ENCODE peak calls at places on chromosomes 7 and 10, in five cellular contexts. One of them, this sample, is unnamed.

GRCh38 chr7:95047291-95047690 is 139.9 kb downstream of the PPP1R9A start:
- DNase-seq in Ammon's horn: no peak
- DNase-seq in brain microvascular endothelial cell: no peak
- DNase-seq in HEK293T: no peak
- DNase-seq in left ventricle myocardium superior: no peak
- DNase-seq in this sample: no peak

GRCh38 chr10:121702351-121703320 is 104.4 kb upstream of the FGFR2 start:
- DNase-seq in HEK293T: no peak
- DNase-seq in brain microvascular endothelial cell: peak; percentile 93
- DNase-seq in Ammon's horn: no peak
- DNase-seq in left ventricle myocardium superior: no peak
- DNase-seq in this sample: no peak

GRCh38 chr10:92382631-92383030 is 91.7 kb downstream of the MARCHF5 start:
- DNase-seq in left ventricle myocardium superior: no peak
- DNase-seq in Ammon's horn: no peak
- DNase-seq in HEK293T: no peak
- DNase-seq in brain microvascular endothelial cell: no peak
- DNase-seq in this sample: peak; percentile 81

GRCh38 chr10:121418126-121418777 is 180.0 kb downstream of the FGFR2 start:
- DNase-seq in brain microvascular endothelial cell: no peak
- DNase-seq in left ventricle myocardium superior: no peak
- DNase-seq in Ammon's horn: no peak
- DNase-seq in HEK293T: no peak
- DNase-seq in this sample: no peak

GRCh38 chr7:66176914-66177313 is 28.2 kb upstream of the TPST1 start:
- DNase-seq in HEK293T: no peak
- DNase-seq in brain microvascular endothelial cell: no peak
- DNase-seq in Ammon's horn: no peak
- DNase-seq in left ventricle myocardium superior: no peak
- DNase-seq in this sample: no peak

GRCh38 chr7:27096756-27097514 is 1.1 kb upstream of the HOXA1 start:
- DNase-seq in left ventricle myocardium superior: no peak
- DNase-seq in brain microvascular endothelial cell: no peak
- DNase-seq in HEK293T: no peak
- DNase-seq in Ammon's horn: peak; percentile 12
- DNase-seq in this sample: no peak

GRCh38 chr10:118753331-118753730 is 1.4 kb downstream of the CACUL1 start:
- DNase-seq in left ventricle myocardium superior: no peak
- DNase-seq in brain microvascular endothelial cell: peak; percentile 17
- DNase-seq in Ammon's horn: no peak
- DNase-seq in HEK293T: no peak
- DNase-seq in this sample: no peak

GRCh38 chr7:127821146-127821545 is 169.2 kb downstream of the SND1 start:
- DNase-seq in brain microvascular endothelial cell: no peak
- DNase-seq in HEK293T: no peak
- DNase-seq in left ventricle myocardium superior: no peak
- DNase-seq in Ammon's horn: no peak
- DNase-seq in this sample: peak; percentile 52

GRCh38 chr7:80918909-80919721 is at the start of gene SEMA3C:
- DNase-seq in left ventricle myocardium superior: peak; percentile 97
- DNase-seq in Ammon's horn: peak; percentile 87
- DNase-seq in brain microvascular endothelial cell: peak; percentile 90
- DNase-seq in HEK293T: peak; percentile 82
- DNase-seq in this sample: peak; percentile 96

GRCh38 chr10:132418520-132419416 is 21.8 kb downstream of the PWWP2B start:
- DNase-seq in brain microvascular endothelial cell: no peak
- DNase-seq in HEK293T: no peak
- DNase-seq in Ammon's horn: no peak
- DNase-seq in left ventricle myocardium superior: peak; percentile 66
- DNase-seq in this sample: peak; percentile 95

GRCh38 chr10:61318429-61318828 is 134.8 kb downstream of the TMEM26 start:
- DNase-seq in brain microvascular endothelial cell: no peak
- DNase-seq in left ventricle myocardium superior: no peak
- DNase-seq in Ammon's horn: no peak
- DNase-seq in HEK293T: no peak
- DNase-seq in this sample: no peak

GRCh38 chr10:121926669-121927360 is 1.0 kb downstream of the ATE1 start:
- DNase-seq in Ammon's horn: peak; percentile 25
- DNase-seq in brain microvascular endothelial cell: peak; percentile 16
- DNase-seq in left ventricle myocardium superior: no peak
- DNase-seq in HEK293T: no peak
- DNase-seq in this sample: no peak

GRCh38 chr7:28613262-28613661 is 200.9 kb downstream of the CREB5 start:
- DNase-seq in brain microvascular endothelial cell: no peak
- DNase-seq in Ammon's horn: no peak
- DNase-seq in HEK293T: peak; percentile 13
- DNase-seq in left ventricle myocardium superior: no peak
- DNase-seq in this sample: peak; percentile 72

GRCh38 chr10:91493313-91493712 is 83.2 kb downstream of the HECTD2 start:
- DNase-seq in left ventricle myocardium superior: no peak
- DNase-seq in HEK293T: no peak
- DNase-seq in brain microvascular endothelial cell: no peak
- DNase-seq in Ammon's horn: no peak
- DNase-seq in this sample: peak; percentile 43

GRCh38 chr10:5565205-5565545 is 40.4 kb downstream of the CALML3 start:
- DNase-seq in brain microvascular endothelial cell: no peak
- DNase-seq in Ammon's horn: no peak
- DNase-seq in HEK293T: no peak
- DNase-seq in left ventricle myocardium superior: no peak
- DNase-seq in this sample: no peak

GRCh38 chr10:132713421-132714095 is 72.4 kb downstream of the NKX6-2 start:
- DNase-seq in brain microvascular endothelial cell: no peak
- DNase-seq in Ammon's horn: no peak
- DNase-seq in left ventricle myocardium superior: peak; percentile 27
- DNase-seq in HEK293T: no peak
- DNase-seq in this sample: no peak

GRCh38 chr10:44858988-44859387 is 52.1 kb upstream of the TMEM72 start:
- DNase-seq in left ventricle myocardium superior: no peak
- DNase-seq in HEK293T: no peak
- DNase-seq in brain microvascular endothelial cell: no peak
- DNase-seq in Ammon's horn: no peak
- DNase-seq in this sample: no peak

GRCh38 chr7:80869821-80870751 is 48.8 kb downstream of the SEMA3C start:
- DNase-seq in brain microvascular endothelial cell: no peak
- DNase-seq in HEK293T: no peak
- DNase-seq in left ventricle myocardium superior: no peak
- DNase-seq in Ammon's horn: no peak
- DNase-seq in this sample: no peak

GRCh38 chr10:111084346-111085255 is 7.8 kb downstream of the ADRA2A start:
- DNase-seq in brain microvascular endothelial cell: no peak
- DNase-seq in HEK293T: no peak
- DNase-seq in left ventricle myocardium superior: no peak
- DNase-seq in Ammon's horn: no peak
- DNase-seq in this sample: no peak

GRCh38 chr10:29443745-29444523 is 155.1 kb downstream of the LYZL1 start:
- DNase-seq in brain microvascular endothelial cell: peak; percentile 16
- DNase-seq in Ammon's horn: no peak
- DNase-seq in left ventricle myocardium superior: no peak
- DNase-seq in HEK293T: no peak
- DNase-seq in this sample: peak; percentile 18

GRCh38 chr10:60914676-60915075 is 29.3 kb downstream of the RHOBTB1 start:
- DNase-seq in Ammon's horn: no peak
- DNase-seq in HEK293T: no peak
- DNase-seq in brain microvascular endothelial cell: peak; percentile 60
- DNase-seq in left ventricle myocardium superior: no peak
- DNase-seq in this sample: no peak

GRCh38 chr7:114819629-114820362 is 102.1 kb upstream of the MDFIC start:
- DNase-seq in left ventricle myocardium superior: no peak
- DNase-seq in brain microvascular endothelial cell: peak; percentile 93
- DNase-seq in Ammon's horn: no peak
- DNase-seq in HEK293T: no peak
- DNase-seq in this sample: no peak

GRCh38 chr7:115037128-115037802 is 115.4 kb downstream of the MDFIC start:
- DNase-seq in Ammon's horn: no peak
- DNase-seq in HEK293T: no peak
- DNase-seq in brain microvascular endothelial cell: no peak
- DNase-seq in left ventricle myocardium superior: no peak
- DNase-seq in this sample: peak; percentile 39

GRCh38 chr7:29370531-29371314 is 176.1 kb downstream of the CHN2 start:
- DNase-seq in left ventricle myocardium superior: no peak
- DNase-seq in brain microvascular endothelial cell: peak; percentile 46
- DNase-seq in Ammon's horn: no peak
- DNase-seq in HEK293T: peak; percentile 50
- DNase-seq in this sample: peak; percentile 19

GRCh38 chr7:73436031-73436929 is 2.7 kb downstream of the FZD9 start:
- DNase-seq in left ventricle myocardium superior: no peak
- DNase-seq in brain microvascular endothelial cell: peak; percentile 27
- DNase-seq in HEK293T: no peak
- DNase-seq in Ammon's horn: no peak
- DNase-seq in this sample: no peak

GRCh38 chr10:131180086-131180485 is 131.4 kb downstream of the TCERG1L start:
- DNase-seq in brain microvascular endothelial cell: no peak
- DNase-seq in HEK293T: no peak
- DNase-seq in Ammon's horn: no peak
- DNase-seq in left ventricle myocardium superior: no peak
- DNase-seq in this sample: no peak

GRCh38 chr7:2501947-2502646 is 17.5 kb upstream of the LFNG start:
- DNase-seq in brain microvascular endothelial cell: no peak
- DNase-seq in left ventricle myocardium superior: no peak
- DNase-seq in Ammon's horn: no peak
- DNase-seq in HEK293T: no peak
- DNase-seq in this sample: no peak

GRCh38 chr10:119602241-119603095 is 5.7 kb upstream of the TIAL1 start:
- DNase-seq in Ammon's horn: no peak
- DNase-seq in left ventricle myocardium superior: no peak
- DNase-seq in brain microvascular endothelial cell: peak; percentile 12
- DNase-seq in HEK293T: peak; percentile 62
- DNase-seq in this sample: peak; percentile 67

GRCh38 chr7:37028909-37029440 is 304.7 kb upstream of the AOAH start:
- DNase-seq in brain microvascular endothelial cell: no peak
- DNase-seq in HEK293T: no peak
- DNase-seq in Ammon's horn: no peak
- DNase-seq in left ventricle myocardium superior: no peak
- DNase-seq in this sample: no peak

GRCh38 chr7:50644586-50644985 is 79.4 kb upstream of the DDC start:
- DNase-seq in HEK293T: no peak
- DNase-seq in brain microvascular endothelial cell: no peak
- DNase-seq in left ventricle myocardium superior: no peak
- DNase-seq in Ammon's horn: no peak
- DNase-seq in this sample: no peak

GRCh38 chr10:53403688-53404087 is 631.1 kb upstream of the MBL2 start:
- DNase-seq in Ammon's horn: peak; percentile 56
- DNase-seq in left ventricle myocardium superior: peak; percentile 89
- DNase-seq in brain microvascular endothelial cell: peak; percentile 42
- DNase-seq in HEK293T: no peak
- DNase-seq in this sample: no peak

GRCh38 chr10:62671104-62671503 is 133.4 kb upstream of the ADO start:
- DNase-seq in HEK293T: no peak
- DNase-seq in Ammon's horn: no peak
- DNase-seq in left ventricle myocardium superior: no peak
- DNase-seq in brain microvascular endothelial cell: no peak
- DNase-seq in this sample: no peak

GRCh38 chr10:118668228-118668952 is 72.9 kb upstream of the PRLHR start:
- DNase-seq in left ventricle myocardium superior: no peak
- DNase-seq in HEK293T: no peak
- DNase-seq in brain microvascular endothelial cell: no peak
- DNase-seq in Ammon's horn: peak; percentile 71
- DNase-seq in this sample: no peak

GRCh38 chr10:14304029-14304428 is 26.7 kb downstream of the FRMD4A start:
- DNase-seq in left ventricle myocardium superior: no peak
- DNase-seq in brain microvascular endothelial cell: no peak
- DNase-seq in Ammon's horn: peak; percentile 43
- DNase-seq in HEK293T: no peak
- DNase-seq in this sample: peak; percentile 34